ENCODE peak calls at places on chromosomes 12 and 14, in eight cellular contexts. Y, A, Q, K, L, O, D and C are unnamed samples.

GRCh38 chr14:71933026-71933587 is 878 bp downstream of the RGS6 start:
- DNase-seq in Y (no peak), A (no peak), Q (no peak), K (peak; percentile 14), L (no peak), O (no peak), D (no peak), C (no peak)

GRCh38 chr12:122035292-122035691 is 13.6 kb downstream of the BCL7A start:
- DNase-seq in Y (peak; percentile 59), A (no peak), Q (no peak), K (no peak), L (no peak), O (no peak), D (no peak), C (no peak)

GRCh38 chr14:70698288-70698687 is 56.6 kb downstream of the TTC9 start:
- DNase-seq in Y (peak; percentile 74), A (no peak), Q (no peak), K (peak; percentile 13), L (peak; percentile 35), O (no peak), D (no peak), C (peak; percentile 48)

GRCh38 chr12:57175428-57176138 is 28.2 kb upstream of the LRP1-AS start:
- DNase-seq in Y (peak; percentile 86), A (peak; percentile 77), Q (peak; percentile 76), K (peak; percentile 76), L (peak; percentile 76), O (peak; percentile 5), D (peak; percentile 12), C (peak; percentile 49)

GRCh38 chr12:6759741-6760140 is 6.4 kb upstream of the PTMS start:
- DNase-seq in Y (no peak), A (no peak), Q (no peak), K (no peak), L (no peak), O (no peak), D (no peak), C (no peak)

GRCh38 chr12:16984484-16984883 is 378.5 kb upstream of the LMO3 start:
- DNase-seq in Y (no peak), A (no peak), Q (no peak), K (no peak), L (no peak), O (no peak), D (no peak), C (no peak)

GRCh38 chr12:92470608-92471021 is 232.2 kb upstream of the PLEKHG7 start:
- DNase-seq in Y (no peak), A (no peak), Q (no peak), K (no peak), L (no peak), O (no peak), D (no peak), C (no peak)

GRCh38 chr14:57254884-57255283 is 13.8 kb downstream of the EXOC5 start:
- DNase-seq in Y (no peak), A (no peak), Q (no peak), K (no peak), L (no peak), O (no peak), D (no peak), C (no peak)

GRCh38 chr12:62865860-62866407 is 69.0 kb downstream of the PPM1H start:
- DNase-seq in Y (no peak), A (no peak), Q (no peak), K (no peak), L (peak; percentile 58), O (no peak), D (no peak), C (peak; percentile 72)

GRCh38 chr12:110743571-110744093 is 941 bp upstream of the PPP1CC start:
- DNase-seq in Y (no peak), A (peak; percentile 76), Q (peak; percentile 75), K (peak; percentile 37), L (no peak), O (no peak), D (no peak), C (no peak)

GRCh38 chr12:54030889-54031860 is 1.7 kb upstream of the HOXC5 start:
- DNase-seq in Y (no peak), A (peak; percentile 45), Q (no peak), K (no peak), L (peak; percentile 86), O (no peak), D (no peak), C (peak; percentile 5)

GRCh38 chr12:2051700-2052625 is 824 bp upstream of the CACNA1C start:
- DNase-seq in Y (no peak), A (no peak), Q (no peak), K (no peak), L (no peak), O (no peak), D (no peak), C (no peak)

GRCh38 chr14:72576258-72576657 is 317.6 kb downstream of the DPF3 start:
- DNase-seq in Y (no peak), A (no peak), Q (no peak), K (no peak), L (no peak), O (no peak), D (no peak), C (no peak)

GRCh38 chr14:23600806-23601205 is 22.2 kb upstream of the JPH4 start:
- DNase-seq in Y (no peak), A (no peak), Q (no peak), K (no peak), L (no peak), O (no peak), D (no peak), C (no peak)

GRCh38 chr12:13573698-13574321 is 377.3 kb downstream of the EMP1 start:
- DNase-seq in Y (no peak), A (no peak), Q (no peak), K (no peak), L (peak; percentile 88), O (no peak), D (no peak), C (peak; percentile 46)

GRCh38 chr14:102094101-102094500 is 7.3 kb upstream of the HSP90AA1 start:
- DNase-seq in Y (peak; percentile 54), A (peak; percentile 22), Q (no peak), K (no peak), L (no peak), O (no peak), D (no peak), C (no peak)

GRCh38 chr12:91017511-91018263 is 12.9 kb upstream of the EPYC start:
- DNase-seq in Y (no peak), A (no peak), Q (no peak), K (no peak), L (no peak), O (no peak), D (no peak), C (no peak)

GRCh38 chr14:34420547-34421150 is 41.4 kb downstream of the SPTSSA start:
- DNase-seq in Y (no peak), A (no peak), Q (no peak), K (no peak), L (no peak), O (no peak), D (no peak), C (no peak)

GRCh38 chr14:103064436-103064835 is 7.1 kb upstream of the CDC42BPB start:
- DNase-seq in Y (no peak), A (no peak), Q (no peak), K (no peak), L (no peak), O (no peak), D (no peak), C (no peak)

GRCh38 chr14:73740921-73741326 is 26.7 kb upstream of the PNMA1 start:
- DNase-seq in Y (peak; percentile 92), A (peak; percentile 91), Q (peak; percentile 91), K (no peak), L (peak; percentile 51), O (no peak), D (no peak), C (no peak)
- H3K4me3 ChIP-seq in Y (no peak overlapping the region), A (no peak overlapping the region), Q (no peak overlapping the region), K (peak overlapping the region; percentile 25), L (no peak overlapping the region), O (peak overlapping the region; percentile 41), D (peak overlapping the region; percentile 62), C (no peak overlapping the region)

DNA sequence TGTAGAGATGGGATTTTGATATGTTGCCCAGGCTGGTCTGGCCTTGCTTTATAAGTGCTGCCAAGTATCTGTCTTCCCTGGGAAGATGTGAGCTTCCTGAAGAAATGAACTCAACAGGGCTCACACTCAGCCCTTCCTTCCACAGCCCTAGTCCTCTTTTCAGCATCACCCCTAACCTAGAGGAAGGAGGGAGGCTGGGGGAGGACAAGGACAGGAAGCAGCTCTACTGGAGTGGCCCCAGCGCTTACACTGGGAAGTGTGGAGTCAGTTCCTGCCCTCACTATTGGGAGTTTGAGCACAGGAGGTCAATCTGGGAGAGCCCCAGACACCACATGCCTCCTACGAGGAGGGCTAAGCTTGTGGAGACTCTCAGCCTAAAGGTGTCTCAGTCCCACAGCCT is 16.9 kb downstream of the GALNT6 start:
- DNase-seq in Y (no peak), A (no peak), Q (no peak), K (no peak), L (no peak), O (no peak), D (no peak), C (no peak)
- H3K4me3 ChIP-seq in Y (no peak overlapping the region), A (no peak overlapping the region), Q (no peak overlapping the region), K (no peak overlapping the region), L (no peak overlapping the region), O (no peak overlapping the region), D (no peak overlapping the region), C (no peak overlapping the region)

DNA sequence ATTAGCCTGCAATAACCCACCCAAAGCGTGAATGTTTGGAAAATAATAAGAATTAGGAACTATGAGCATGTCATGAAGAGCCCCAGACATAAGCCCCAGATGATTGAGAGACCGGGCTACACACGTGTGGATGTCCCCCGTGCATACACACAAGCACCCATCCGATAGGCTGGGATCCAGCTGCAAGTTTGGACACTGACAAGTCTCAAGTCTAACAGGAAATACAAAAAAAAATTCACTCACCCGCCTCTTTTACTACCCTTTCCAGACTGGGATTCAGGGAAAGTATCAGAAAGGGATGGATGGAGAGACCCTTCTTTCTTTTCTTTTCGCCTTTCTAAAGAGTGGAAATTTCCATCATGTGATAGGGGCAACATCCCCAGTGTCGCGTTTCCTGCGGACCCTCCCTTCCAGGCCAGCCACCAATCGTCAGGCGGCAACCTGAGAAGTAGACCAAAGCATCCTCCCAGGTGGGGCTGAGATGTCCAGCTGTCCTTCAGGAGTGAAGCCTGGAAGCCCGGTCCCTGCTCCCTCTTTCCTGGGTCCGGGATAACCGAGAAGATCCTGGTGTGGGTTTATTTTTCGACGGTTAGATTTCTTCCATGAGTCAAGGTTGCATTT is 6.4 kb upstream of the SLC38A4 start:
- DNase-seq in Y (no peak), A (peak; percentile 71), Q (no peak), K (no peak), L (no peak), O (no peak), D (no peak), C (no peak)
- H3K4me3 ChIP-seq in Y (peak overlapping the region; percentile 37), A (peak overlapping the region; percentile 55), Q (no peak overlapping the region), K (peak overlapping the region; percentile 49), L (peak overlapping the region; percentile 58), O (no peak overlapping the region), D (no peak overlapping the region), C (peak overlapping the region; percentile 49)

GRCh38 chr14:27668531-27668930 is 1070.7 kb upstream of the NOVA1 start:
- DNase-seq in Y (no peak), A (no peak), Q (no peak), K (no peak), L (no peak), O (no peak), D (no peak), C (no peak)

DNA sequence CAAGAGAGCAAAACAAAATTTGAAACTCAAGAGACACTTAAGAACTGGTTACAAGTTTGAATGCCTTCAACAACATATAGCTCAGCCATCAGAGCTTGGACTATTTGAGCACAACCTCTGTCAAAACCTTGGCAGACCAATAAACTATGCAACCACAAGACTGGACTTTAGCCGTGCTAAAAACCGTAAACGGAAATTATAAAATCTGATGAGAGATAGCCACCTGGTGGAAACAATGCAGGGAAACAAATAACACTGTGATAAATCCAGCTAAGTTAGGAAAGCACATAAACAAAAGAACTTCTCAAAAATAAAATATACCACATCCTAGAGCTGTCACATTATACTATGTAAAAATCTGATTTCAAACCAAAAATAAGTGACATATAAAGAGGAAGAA is 1074.2 kb upstream of the NOVA1 start:
- DNase-seq in Y (no peak), A (no peak), Q (no peak), K (no peak), L (no peak), O (no peak), D (no peak), C (peak; percentile 1)
- H3K4me3 ChIP-seq in Y (no peak overlapping the region), A (no peak overlapping the region), Q (no peak overlapping the region), K (no peak overlapping the region), L (no peak overlapping the region), O (no peak overlapping the region), D (no peak overlapping the region), C (no peak overlapping the region)